ENCODE peak calls at places on chromosomes 6 and 20, in four cellular contexts. M is WTC11, O is SK-N-SH, G is H1. B is an unnamed sample.

GRCh38 chr6:145669627-145670034 is 65.7 kb downstream of the EPM2A start:
- DNase-seq in M (no peak), O (no peak), G (no peak), B (no peak)

GRCh38 chr6:101395345-101395744 is 1.8 kb downstream of the GRIK2 start:
- DNase-seq in M (no peak), O (no peak), G (no peak), B (no peak)

GRCh38 chr6:132937466-132937906 is 123.1 kb downstream of the RPS12 start:
- DNase-seq in M (peak), O (peak), G (peak), B (peak)

GRCh38 chr6:43276180-43277082 is 21.6 kb upstream of the SLC22A7 start:
- DNase-seq in M (no peak), O (no peak), G (no peak), B (no peak)

GRCh38 chr6:20182926-20183521 is 29.2 kb downstream of the MBOAT1 start:
- DNase-seq in M (no peak), O (no peak), G (no peak), B (no peak)

GRCh38 chr6:157982297-157982579 is 575 bp downstream of the SYNJ2 start:
- DNase-seq in M (peak), O (no peak), G (peak), B (peak)

GRCh38 chr20:36538026-36538764 is 3.1 kb upstream of the MYL9 start:
- DNase-seq in M (no peak), O (no peak), G (no peak), B (no peak)

GRCh38 chr6:69827491-69827890 is 30.7 kb upstream of the LMBRD1 start:
- DNase-seq in M (no peak), O (no peak), G (no peak), B (no peak)

GRCh38 chr6:150119256-150119655 is 23.6 kb upstream of the PPP1R14C start:
- DNase-seq in M (no peak), O (no peak), G (no peak), B (no peak)

GRCh38 chr6:146884728-146885127 is 286.0 kb downstream of the ADGB start:
- DNase-seq in M (no peak), O (no peak), G (no peak), B (no peak)

GRCh38 chr6:38024908-38025307 is 205.4 kb downstream of the ZFAND3 start:
- DNase-seq in M (no peak), O (no peak), G (no peak), B (no peak)

GRCh38 chr6:46010771-46011170 is 4.9 kb downstream of the CLIC5 start:
- DNase-seq in M (no peak), O (no peak), G (no peak), B (no peak)

GRCh38 chr6:129671442-129672344 is 38.3 kb downstream of the ARHGAP18 start:
- DNase-seq in M (no peak), O (no peak), G (no peak), B (peak)
- TF ChIP-seq TEAD4 in M (no peak), O (no peak), G (no peak), B (no peak)

DNA sequence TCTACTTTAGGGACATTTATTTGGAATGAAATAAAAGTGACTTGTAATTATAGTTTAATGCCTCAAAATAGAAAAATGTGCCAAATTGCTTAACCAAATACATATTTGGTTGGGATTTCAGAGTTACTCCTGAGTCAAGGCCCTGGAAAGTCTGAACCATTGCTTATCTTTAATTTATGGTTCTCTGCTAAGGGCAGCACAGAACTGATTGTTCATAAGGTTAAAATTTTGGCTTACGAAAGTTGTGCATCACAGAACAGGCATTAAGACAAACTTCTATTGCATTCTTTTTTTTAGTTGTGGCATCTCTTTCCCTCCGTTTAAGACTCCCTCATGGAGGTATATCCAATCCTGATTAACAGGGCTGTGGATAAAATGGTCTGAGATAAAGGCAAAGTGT is 92.2 kb upstream of the TENT5A start:
- DNase-seq in M (no peak), O (no peak), G (no peak), B (no peak)
- TF ChIP-seq TEAD4 in M (no peak), O (no peak), G (no peak), B (no peak)

DNA sequence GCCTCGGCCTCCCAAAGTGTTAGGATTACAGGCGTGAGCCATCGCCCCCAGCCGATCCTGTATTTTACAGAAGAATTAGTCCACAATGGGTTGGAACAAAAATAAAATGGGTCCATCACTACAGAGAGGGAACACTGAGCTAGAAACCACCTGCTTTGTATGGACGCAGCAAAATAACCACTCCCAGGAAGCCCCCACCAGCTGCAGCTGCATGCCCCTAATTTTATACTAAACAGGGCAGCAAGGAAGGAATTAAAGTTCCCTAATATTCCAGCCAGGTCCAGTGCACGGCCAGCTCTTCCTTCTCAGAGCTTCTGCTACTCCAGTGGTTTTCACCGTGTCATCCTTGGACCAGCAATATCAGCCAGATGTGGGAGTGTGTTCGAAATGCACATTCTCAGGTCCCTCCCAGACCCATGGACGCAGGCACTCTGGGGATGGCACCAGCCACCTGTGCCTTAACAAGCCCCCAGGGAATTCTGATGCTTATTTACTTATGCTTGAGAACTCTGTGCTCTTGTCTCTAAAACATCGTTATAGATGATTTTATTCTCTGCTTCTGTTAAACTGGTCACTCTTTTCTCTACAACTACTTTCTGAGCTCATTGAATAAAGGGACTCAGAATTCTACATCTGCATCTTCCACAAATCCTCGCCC is 189.5 kb upstream of the SLC24A3 start:
- DNase-seq in M (no peak), O (no peak), G (peak), B (no peak)
- TF ChIP-seq TEAD4 in M (no peak), O (no peak), G (no peak), B (no peak)

GRCh38 chr6:119543332-119543731 is 193.8 kb upstream of the MAN1A1 start:
- DNase-seq in M (no peak), O (no peak), G (no peak), B (no peak)

GRCh38 chr6:119539066-119539746 is 189.6 kb upstream of the MAN1A1 start:
- DNase-seq in M (no peak), O (no peak), G (no peak), B (no peak)

GRCh38 chr6:119540417-119540816 is 190.9 kb upstream of the MAN1A1 start:
- DNase-seq in M (no peak), O (no peak), G (no peak), B (no peak)

GRCh38 chr6:119542037-119542436 is 192.5 kb upstream of the MAN1A1 start:
- DNase-seq in M (no peak), O (no peak), G (no peak), B (no peak)

GRCh38 chr6:119541132-119541905 is 191.8 kb upstream of the MAN1A1 start:
- DNase-seq in M (no peak), O (peak), G (no peak), B (no peak)
- TF ChIP-seq TEAD4 in M (no peak), O (peak), G (no peak), B (no peak)

DNA sequence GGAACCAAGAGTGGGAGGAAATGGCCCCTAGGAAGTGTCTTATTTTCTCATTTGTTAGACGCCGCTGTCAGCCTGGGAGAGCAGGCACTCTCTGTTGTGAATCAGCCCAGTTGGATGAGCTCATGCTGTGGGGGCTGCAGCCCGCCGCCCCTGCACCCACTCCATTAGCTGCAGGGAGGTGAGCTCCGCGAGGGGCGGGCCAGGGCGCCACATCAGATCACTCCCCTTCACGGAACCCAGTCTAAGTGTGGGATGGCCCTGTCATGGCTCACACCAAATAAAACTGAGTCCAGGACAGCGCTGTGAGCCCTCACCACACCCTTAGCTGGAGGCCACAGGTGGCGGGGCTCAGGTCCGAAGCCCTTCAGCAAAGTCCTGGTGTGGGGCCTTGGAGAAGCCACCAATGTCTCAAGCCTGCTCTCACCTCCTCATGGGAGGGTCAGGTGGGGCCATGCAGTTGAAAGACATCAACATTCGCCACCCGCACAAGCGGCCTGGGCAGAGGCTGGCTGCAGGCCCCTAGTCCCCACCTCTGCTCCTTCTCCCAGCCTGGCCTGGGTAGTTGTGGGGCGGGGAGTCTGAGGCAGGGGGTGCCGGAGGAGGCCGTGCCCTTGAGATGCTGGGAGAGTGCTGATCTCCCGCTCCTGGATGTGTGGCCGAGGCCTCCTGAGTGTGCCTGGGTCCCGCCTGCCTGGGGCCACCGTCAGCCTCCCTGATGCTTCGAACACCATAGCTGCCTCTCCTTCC is 66.2 kb upstream of the SLCO4A1 start:
- DNase-seq in M (no peak), O (no peak), G (no peak), B (no peak)
- TF ChIP-seq TEAD4 in M (no peak), O (no peak), G (no peak), B (no peak)

GRCh38 chr20:43460172-43460829 is 2.6 kb downstream of the SRSF6 start:
- DNase-seq in M (no peak), O (no peak), G (no peak), B (no peak)
- TF ChIP-seq TEAD4 in M (no peak), O (no peak), G (no peak), B (no peak)

DNA sequence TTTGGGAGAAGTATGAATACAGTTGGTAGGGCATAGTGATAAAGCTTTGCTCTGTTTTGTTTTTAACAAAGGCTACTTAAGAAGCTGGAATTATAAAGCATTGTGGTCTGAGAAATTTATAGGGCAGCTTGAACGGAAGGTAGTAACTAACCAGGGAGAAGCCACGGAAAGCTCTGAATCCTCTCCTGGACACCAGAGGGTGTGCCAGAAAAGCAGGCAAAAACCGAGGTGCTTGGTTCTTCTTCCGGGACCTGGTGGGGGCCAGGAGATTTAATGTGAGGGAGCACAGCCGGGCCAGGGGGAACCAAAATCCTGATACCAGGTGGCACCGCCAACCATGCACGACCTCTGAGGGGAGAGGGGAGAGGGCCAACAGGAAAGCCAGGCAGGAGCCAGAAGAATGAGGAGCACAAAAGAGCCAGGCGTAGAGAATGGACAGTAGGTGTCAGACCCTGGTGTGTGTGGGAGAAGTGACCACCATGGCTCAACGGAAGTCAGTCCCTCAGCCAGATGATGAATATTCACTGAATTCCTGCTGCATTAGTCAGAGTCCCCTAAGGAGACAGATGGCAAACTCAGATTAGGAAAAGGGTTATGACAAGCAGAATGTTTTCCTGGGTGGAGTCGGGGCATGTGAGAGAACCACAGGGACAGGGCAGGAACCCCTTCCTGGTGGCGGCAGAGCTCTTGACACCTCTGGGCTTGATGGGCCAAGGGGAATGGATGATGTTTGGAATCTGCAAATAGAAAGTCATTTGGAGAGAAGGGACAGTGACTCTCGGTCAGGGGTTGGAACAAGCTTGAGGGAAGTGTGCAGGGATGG is 262.3 kb downstream of the ZNF217 start:
- DNase-seq in M (no peak), O (peak), G (no peak), B (peak)
- TF ChIP-seq TEAD4 in M (no peak), O (no peak), G (no peak), B (peak)

GRCh38 chr20:37669773-37670236 is 24.0 kb upstream of the CTNNBL1 start:
- DNase-seq in M (no peak), O (no peak), G (no peak), B (no peak)

GRCh38 chr20:37672143-37672542 is 21.7 kb upstream of the CTNNBL1 start:
- DNase-seq in M (no peak), O (no peak), G (no peak), B (no peak)

GRCh38 chr20:37670426-37670825 is 23.4 kb upstream of the CTNNBL1 start:
- DNase-seq in M (no peak), O (peak), G (no peak), B (no peak)

GRCh38 chr20:37668166-37668565 is 25.7 kb upstream of the CTNNBL1 start:
- DNase-seq in M (no peak), O (no peak), G (no peak), B (no peak)

DNA sequence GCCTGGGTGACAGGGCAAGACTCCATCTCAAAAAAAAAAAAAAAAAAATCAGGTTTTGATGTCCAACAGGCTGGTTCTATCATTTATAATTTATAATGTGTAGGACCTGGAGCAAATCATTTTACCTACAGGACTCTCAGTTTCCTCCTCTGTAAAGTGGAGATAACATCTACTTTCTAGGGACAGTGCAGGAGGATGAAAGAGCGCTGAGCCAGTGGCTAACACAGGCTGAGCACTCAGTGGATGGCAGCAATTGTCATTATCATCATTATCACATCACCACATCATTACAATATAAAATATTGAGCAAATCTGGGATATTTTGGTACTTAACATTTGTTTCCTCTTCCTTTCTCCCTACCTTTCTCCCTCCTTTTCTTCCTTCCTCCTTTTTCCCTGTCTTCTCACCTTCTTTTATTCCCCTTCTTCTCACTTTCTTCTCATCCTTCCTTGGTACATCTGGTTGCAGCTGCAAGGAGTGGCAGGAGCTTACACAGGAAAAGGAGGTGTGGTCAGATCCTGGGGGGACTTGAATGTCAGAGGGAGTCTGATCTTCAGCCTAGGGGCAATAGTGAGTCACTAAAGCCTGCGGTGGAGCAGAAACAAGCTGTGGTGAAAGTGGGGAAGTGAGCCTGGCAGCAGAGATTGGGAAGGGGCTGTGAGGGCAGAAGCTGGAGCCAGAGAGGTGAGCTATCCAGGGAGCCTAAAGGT is 24.6 kb upstream of the CTNNBL1 start:
- DNase-seq in M (no peak), O (no peak), G (no peak), B (no peak)
- TF ChIP-seq TEAD4 in M (no peak), O (no peak), G (no peak), B (no peak)

B was measured in K562.